ENCODE peak calls at places on chromosomes 13 and 19, in five cellular contexts. One of them, this sample, is unnamed.

GRCh38 chr19:15374105-15374651 is 5.4 kb downstream of the AKAP8 start:
- DNase-seq in body of pancreas: no peak
- DNase-seq in left lung: no peak
- DNase-seq in adrenal gland: no peak
- DNase-seq in transverse colon: no peak
- DNase-seq in this sample: no peak

GRCh38 chr13:19910336-19911072 is 47.1 kb upstream of the ZMYM5 start:
- DNase-seq in body of pancreas: no peak
- DNase-seq in left lung: no peak
- DNase-seq in adrenal gland: no peak
- DNase-seq in transverse colon: peak; percentile 54
- DNase-seq in this sample: no peak

GRCh38 chr19:15977193-15977592 is 28.4 kb downstream of the OR10H4 start:
- DNase-seq in body of pancreas: peak; percentile 10
- DNase-seq in left lung: no peak
- DNase-seq in adrenal gland: no peak
- DNase-seq in transverse colon: no peak
- DNase-seq in this sample: no peak

GRCh38 chr19:3403489-3404323 is 37.3 kb downstream of the NFIC start:
- DNase-seq in body of pancreas: peak; percentile 97
- DNase-seq in left lung: peak; percentile 87
- DNase-seq in adrenal gland: peak; percentile 96
- DNase-seq in transverse colon: peak; percentile 80
- DNase-seq in this sample: no peak

GRCh38 chr19:51108805-51109146 is 567 bp upstream of the CTU1 start:
- DNase-seq in body of pancreas: no peak
- DNase-seq in left lung: no peak
- DNase-seq in adrenal gland: no peak
- DNase-seq in transverse colon: no peak
- DNase-seq in this sample: no peak

GRCh38 chr13:42832341-42833153 is 51.2 kb downstream of the FAM216B start:
- DNase-seq in body of pancreas: peak; percentile 41
- DNase-seq in left lung: peak; percentile 68
- DNase-seq in adrenal gland: no peak
- DNase-seq in transverse colon: peak; percentile 31
- DNase-seq in this sample: no peak

GRCh38 chr19:46482645-46483044 is 11.3 kb upstream of the PNMA8A start:
- DNase-seq in body of pancreas: no peak
- DNase-seq in left lung: no peak
- DNase-seq in adrenal gland: no peak
- DNase-seq in transverse colon: no peak
- DNase-seq in this sample: no peak

GRCh38 chr13:104954210-104954609 is 1581.3 kb downstream of the EFNB2 start:
- DNase-seq in body of pancreas: no peak
- DNase-seq in left lung: no peak
- DNase-seq in adrenal gland: no peak
- DNase-seq in transverse colon: no peak
- DNase-seq in this sample: no peak

GRCh38 chr19:6033744-6034264 is 55.9 kb upstream of the RANBP3 start:
- DNase-seq in body of pancreas: no peak
- DNase-seq in left lung: no peak
- DNase-seq in adrenal gland: no peak
- DNase-seq in transverse colon: no peak
- DNase-seq in this sample: no peak

GRCh38 chr19:46218160-46218559 is 11.4 kb upstream of the IGFL1 start:
- DNase-seq in body of pancreas: no peak
- DNase-seq in left lung: no peak
- DNase-seq in adrenal gland: peak; percentile 58
- DNase-seq in transverse colon: no peak
- DNase-seq in this sample: no peak

GRCh38 chr13:105069106-105069505 is 1466.4 kb downstream of the EFNB2 start:
- DNase-seq in body of pancreas: no peak
- DNase-seq in left lung: no peak
- DNase-seq in adrenal gland: no peak
- DNase-seq in transverse colon: no peak
- DNase-seq in this sample: no peak

GRCh38 chr19:19488041-19488874 is 27.1 kb downstream of the TSSK6 start:
- DNase-seq in body of pancreas: peak; percentile 65
- DNase-seq in left lung: no peak
- DNase-seq in adrenal gland: peak; percentile 75
- DNase-seq in transverse colon: peak; percentile 60
- DNase-seq in this sample: no peak

GRCh38 chr19:46610413-46610775 is 9.3 kb downstream of the CALM3 start:
- DNase-seq in body of pancreas: no peak
- DNase-seq in left lung: no peak
- DNase-seq in adrenal gland: no peak
- DNase-seq in transverse colon: peak; percentile 2
- DNase-seq in this sample: no peak

GRCh38 chr19:47560999-47561398 is 11.9 kb downstream of the ZNF541 start:
- DNase-seq in body of pancreas: no peak
- DNase-seq in left lung: no peak
- DNase-seq in adrenal gland: no peak
- DNase-seq in transverse colon: no peak
- DNase-seq in this sample: no peak

GRCh38 chr19:17842663-17843313 is 5.0 kb downstream of the JAK3 start:
- DNase-seq in body of pancreas: no peak
- DNase-seq in left lung: no peak
- DNase-seq in adrenal gland: no peak
- DNase-seq in transverse colon: no peak
- DNase-seq in this sample: no peak
- H3K4me3 ChIP-seq in body of pancreas: no peak overlapping the region
- H3K4me3 ChIP-seq in left lung: no peak overlapping the region
- H3K4me3 ChIP-seq in adrenal gland: no peak overlapping the region
- H3K4me3 ChIP-seq in transverse colon: no peak overlapping the region
- H3K4me3 ChIP-seq in this sample: peak overlapping the region; percentile 25

GRCh38 chr13:41413907-41414306 is 43.4 kb upstream of the RGCC start:
- DNase-seq in body of pancreas: no peak
- DNase-seq in left lung: no peak
- DNase-seq in adrenal gland: no peak
- DNase-seq in transverse colon: no peak
- DNase-seq in this sample: no peak
- H3K9me3 ChIP-seq in body of pancreas: no peaks in the 10 kb centered on the region
- H3K9me3 ChIP-seq in left lung: no peaks in the 10 kb centered on the region
- H3K9me3 ChIP-seq in adrenal gland: no peaks in the 10 kb centered on the region
- H3K9me3 ChIP-seq in transverse colon: no peaks in the 10 kb centered on the region
- H3K9me3 ChIP-seq in this sample: no peaks in the 10 kb centered on the region

DNA sequence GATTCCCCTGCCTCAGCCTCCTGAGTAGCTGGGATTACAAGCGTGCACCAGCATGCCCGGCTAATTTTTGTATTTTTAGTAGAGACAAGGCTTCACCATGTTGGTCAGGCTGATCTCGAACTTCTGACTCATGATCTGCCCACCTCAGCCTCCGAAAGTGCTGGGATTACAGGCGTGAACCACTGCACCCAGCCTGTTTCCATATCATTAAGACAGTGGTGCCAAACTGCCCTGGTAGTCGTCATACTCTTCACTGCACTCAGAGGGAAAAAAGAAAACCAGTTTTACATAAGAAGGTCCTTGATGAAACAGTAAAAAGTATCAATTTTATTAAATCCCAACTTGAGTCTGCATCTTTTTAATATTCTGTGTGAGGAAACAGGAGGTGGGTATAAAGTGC is 14.9 kb downstream of the CDADC1 start:
- DNase-seq in body of pancreas: no peak
- DNase-seq in left lung: no peak
- DNase-seq in adrenal gland: no peak
- DNase-seq in transverse colon: no peak
- DNase-seq in this sample: no peak
- H3K4me3 ChIP-seq in body of pancreas: no peak overlapping the region
- H3K4me3 ChIP-seq in left lung: no peak overlapping the region
- H3K4me3 ChIP-seq in adrenal gland: no peak overlapping the region
- H3K4me3 ChIP-seq in transverse colon: no peak overlapping the region
- H3K4me3 ChIP-seq in this sample: no peak overlapping the region

DNA sequence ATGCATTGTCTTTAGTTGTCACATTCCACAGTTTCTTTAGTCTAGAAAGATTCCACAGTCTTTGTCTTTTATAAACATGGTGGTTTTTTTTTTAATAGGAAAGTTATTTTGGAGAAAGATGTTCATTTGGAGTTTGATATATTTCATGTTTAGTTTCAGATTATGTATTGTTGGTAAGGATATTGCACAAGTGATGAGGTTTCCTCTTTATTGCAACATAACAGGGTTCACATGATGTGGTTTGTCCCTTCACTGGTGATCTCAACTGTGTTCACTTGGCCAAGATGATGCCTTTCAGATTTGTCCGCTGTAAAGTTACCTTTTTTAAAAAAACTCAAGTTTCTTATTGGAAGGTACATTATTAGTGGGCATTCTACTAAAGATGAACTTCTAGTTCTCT is 3.2 kb downstream of the ZNF230 start:
- DNase-seq in body of pancreas: no peak
- DNase-seq in left lung: no peak
- DNase-seq in adrenal gland: no peak
- DNase-seq in transverse colon: no peak
- DNase-seq in this sample: no peak
- H3K9me3 ChIP-seq in body of pancreas: no peaks in the 10 kb centered on the region
- H3K9me3 ChIP-seq in left lung: peaks cover 48% of the 10 kb centered on the region
- H3K9me3 ChIP-seq in adrenal gland: peaks cover 18% of the 10 kb centered on the region
- H3K9me3 ChIP-seq in transverse colon: peaks cover 41% of the 10 kb centered on the region
- H3K9me3 ChIP-seq in this sample: peaks cover 61% of the 10 kb centered on the region

GRCh38 chr19:1856698-1857603 is 6.4 kb downstream of the KLF16 start:
- DNase-seq in body of pancreas: peak; percentile 92
- DNase-seq in left lung: peak; percentile 89
- DNase-seq in adrenal gland: peak; percentile 94
- DNase-seq in transverse colon: peak; percentile 96
- DNase-seq in this sample: no peak

GRCh38 chr19:1855040-1855827 is 7.0 kb upstream of the REXO1 start:
- DNase-seq in body of pancreas: peak; percentile 89
- DNase-seq in left lung: peak; percentile 92
- DNase-seq in adrenal gland: peak; percentile 95
- DNase-seq in transverse colon: peak; percentile 96
- DNase-seq in this sample: peak; percentile 66

GRCh38 chr19:1857648-1858326 is 5.6 kb downstream of the KLF16 start:
- DNase-seq in body of pancreas: peak; percentile 37
- DNase-seq in left lung: peak; percentile 42
- DNase-seq in adrenal gland: no peak
- DNase-seq in transverse colon: peak; percentile 81
- DNase-seq in this sample: no peak

GRCh38 chr19:1855828-1856255 is 7.5 kb downstream of the KLF16 start:
- DNase-seq in body of pancreas: no peak
- DNase-seq in left lung: peak; percentile 44
- DNase-seq in adrenal gland: no peak
- DNase-seq in transverse colon: no peak
- DNase-seq in this sample: no peak

GRCh38 chr19:1856345-1856697 is 7.1 kb downstream of the KLF16 start:
- DNase-seq in body of pancreas: no peak
- DNase-seq in left lung: no peak
- DNase-seq in adrenal gland: no peak
- DNase-seq in transverse colon: no peak
- DNase-seq in this sample: no peak
- H3K4me3 ChIP-seq in body of pancreas: no peak overlapping the region
- H3K4me3 ChIP-seq in left lung: peak overlapping the region; percentile 51
- H3K4me3 ChIP-seq in adrenal gland: no peak overlapping the region
- H3K4me3 ChIP-seq in transverse colon: peak overlapping the region; percentile 31
- H3K4me3 ChIP-seq in this sample: peak overlapping the region; percentile 51

DNA sequence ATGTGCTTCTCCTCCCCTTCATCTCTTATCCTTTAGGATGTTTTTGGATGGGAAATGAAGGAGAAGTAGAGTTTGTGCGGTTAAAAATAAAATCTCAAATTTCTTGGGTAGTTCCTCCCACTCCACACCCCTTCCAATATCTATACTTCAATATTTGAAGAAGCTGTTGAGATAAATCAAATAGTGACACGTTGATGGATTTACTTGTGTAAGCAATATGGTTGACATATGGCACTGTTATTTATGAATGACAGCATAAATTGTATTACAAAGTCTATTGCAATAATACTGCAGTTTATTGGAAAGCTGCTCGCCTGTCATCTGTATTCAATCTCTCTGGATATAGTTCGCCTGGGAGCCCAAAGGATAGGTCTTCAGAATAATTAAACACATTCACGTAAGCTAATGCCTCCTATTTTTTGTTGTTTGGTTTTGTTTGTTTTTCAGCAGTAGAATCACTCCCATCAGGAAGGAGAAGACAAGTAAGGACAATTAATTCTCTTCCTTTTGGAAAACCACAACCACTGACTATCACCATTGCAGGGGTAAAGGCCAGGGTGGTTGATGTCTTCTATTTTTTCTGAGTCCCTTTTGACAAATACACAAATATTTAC is 5.0 kb upstream of the ZIC2 start:
- DNase-seq in body of pancreas: no peak
- DNase-seq in left lung: no peak
- DNase-seq in adrenal gland: no peak
- DNase-seq in transverse colon: no peak
- DNase-seq in this sample: no peak
- H3K9me3 ChIP-seq in body of pancreas: no peaks in the 10 kb centered on the region
- H3K9me3 ChIP-seq in left lung: no peaks in the 10 kb centered on the region
- H3K9me3 ChIP-seq in adrenal gland: no peaks in the 10 kb centered on the region
- H3K9me3 ChIP-seq in transverse colon: no peaks in the 10 kb centered on the region
- H3K9me3 ChIP-seq in this sample: peaks cover 9% of the 10 kb centered on the region

GRCh38 chr13:24161980-24162517 is 1.5 kb downstream of the SPATA13 start:
- DNase-seq in body of pancreas: peak; percentile 61
- DNase-seq in left lung: no peak
- DNase-seq in adrenal gland: no peak
- DNase-seq in transverse colon: peak; percentile 78
- DNase-seq in this sample: no peak
- H3K4me3 ChIP-seq in body of pancreas: peak overlapping the region; percentile 74
- H3K4me3 ChIP-seq in left lung: peak overlapping the region; percentile 86
- H3K4me3 ChIP-seq in adrenal gland: no peak overlapping the region
- H3K4me3 ChIP-seq in transverse colon: peak overlapping the region; percentile 50
- H3K4me3 ChIP-seq in this sample: peak overlapping the region; percentile 84

DNA sequence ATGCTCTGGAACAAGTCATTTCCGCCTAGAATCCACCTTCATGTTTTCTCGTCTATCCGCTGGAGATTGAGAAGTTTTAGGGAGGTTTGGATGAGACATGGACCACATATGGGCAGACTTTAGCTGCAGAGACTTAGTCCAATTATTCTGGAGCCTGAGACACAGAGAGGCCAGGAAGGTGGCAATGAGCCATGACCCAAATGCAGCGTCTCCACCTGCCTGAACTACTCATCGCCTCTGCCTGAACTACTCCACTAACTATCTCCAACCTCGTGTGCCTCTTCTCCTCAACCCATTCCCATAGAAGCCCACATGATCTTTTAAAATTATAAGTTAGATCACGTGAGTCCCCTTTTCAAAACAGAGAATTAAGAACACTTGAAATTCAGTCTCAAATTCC is 5.6 kb downstream of the PLEKHA4 start:
- DNase-seq in body of pancreas: no peak
- DNase-seq in left lung: no peak
- DNase-seq in adrenal gland: no peak
- DNase-seq in transverse colon: no peak
- DNase-seq in this sample: no peak
- H3K9me3 ChIP-seq in body of pancreas: no peaks in the 10 kb centered on the region
- H3K9me3 ChIP-seq in left lung: no peaks in the 10 kb centered on the region
- H3K9me3 ChIP-seq in adrenal gland: no peaks in the 10 kb centered on the region
- H3K9me3 ChIP-seq in transverse colon: no peaks in the 10 kb centered on the region
- H3K9me3 ChIP-seq in this sample: no peaks in the 10 kb centered on the region

GRCh38 chr19:30083701-30084156 is 141.7 kb downstream of the URI1 start:
- DNase-seq in body of pancreas: no peak
- DNase-seq in left lung: no peak
- DNase-seq in adrenal gland: no peak
- DNase-seq in transverse colon: no peak
- DNase-seq in this sample: no peak
- H3K4me3 ChIP-seq in body of pancreas: no peak overlapping the region
- H3K4me3 ChIP-seq in left lung: no peak overlapping the region
- H3K4me3 ChIP-seq in adrenal gland: no peak overlapping the region
- H3K4me3 ChIP-seq in transverse colon: no peak overlapping the region
- H3K4me3 ChIP-seq in this sample: no peak overlapping the region